ENCODE peak calls at places on chromosomes 4 and X, in eight cellular contexts. C is cardiac muscle cell, X is right atrium auricular region, A is cardiac fibroblast, L is esophagus squamous epithelium, U is spleen, E is testis, Y is stomach. V is an unnamed sample.

GRCh38 chrX:49102221-49102620 is 21.3 kb downstream of the GPKOW start:
- DNase-seq in C (no peak), X (no peak), A (no peak), L (no peak), U (no peak), E (no peak), Y (no peak), V (no peak)

GRCh38 chrX:119565110-119565663 is at the start of gene STEEP1:
- DNase-seq in C (peak), X (peak), A (peak), L (peak), U (peak), E (peak), Y (peak), V (peak)

GRCh38 chrX:75746891-75747639 is 38.0 kb downstream of the MAGEE2 start:
- DNase-seq in C (peak), X (no peak), A (peak), L (no peak), U (peak), E (peak), Y (peak), V (peak)

GRCh38 chrX:63050225-63050624 is 300.9 kb downstream of the SPIN4 start:
- DNase-seq in C (no peak), X (no peak), A (no peak), L (no peak), U (no peak), E (peak), Y (no peak), V (no peak)

GRCh38 chrX:22795680-22796079 is 204.1 kb upstream of the DDX53 start:
- DNase-seq in C (no peak), X (no peak), A (no peak), L (no peak), U (no peak), E (no peak), Y (no peak), V (no peak)

GRCh38 chr4:144574004-144574403 is 72.0 kb upstream of the HHIP start:
- DNase-seq in C (peak), X (no peak), A (no peak), L (no peak), U (no peak), E (no peak), Y (no peak), V (no peak)

GRCh38 chr4:25449270-25449669 is 72.2 kb downstream of the ANAPC4 start:
- DNase-seq in C (no peak), X (no peak), A (no peak), L (no peak), U (no peak), E (no peak), Y (no peak), V (no peak)

GRCh38 chr4:176276710-176277109 is 7.7 kb upstream of the ASB5 start:
- DNase-seq in C (no peak), X (no peak), A (no peak), L (no peak), U (no peak), E (no peak), Y (no peak), V (no peak)

GRCh38 chrX:11367609-11368430 is 74.6 kb downstream of the AMELX start:
- DNase-seq in C (no peak), X (no peak), A (peak), L (no peak), U (no peak), E (no peak), Y (no peak), V (peak)

GRCh38 chrX:149720021-149720689 is 8.3 kb downstream of the MAGEA11 start:
- DNase-seq in C (no peak), X (no peak), A (no peak), L (no peak), U (no peak), E (no peak), Y (no peak), V (no peak)

GRCh38 chr4:84498203-84499026 is 677 bp downstream of the NKX6-1 start:
- DNase-seq in C (peak), X (no peak), A (peak), L (no peak), U (no peak), E (no peak), Y (no peak), V (peak)

GRCh38 chr4:13704761-13705160 is 77.2 kb upstream of the BOD1L1 start:
- DNase-seq in C (no peak), X (no peak), A (no peak), L (no peak), U (no peak), E (no peak), Y (no peak), V (no peak)

GRCh38 chr4:2363951-2364653 is 54.3 kb downstream of the ZFYVE28 start:
- DNase-seq in C (no peak), X (no peak), A (no peak), L (no peak), U (no peak), E (no peak), Y (no peak), V (no peak)

GRCh38 chr4:89305712-89306437 is 1.7 kb downstream of the GPRIN3 start:
- DNase-seq in C (no peak), X (no peak), A (peak), L (no peak), U (no peak), E (no peak), Y (no peak), V (peak)

GRCh38 chrX:35406386-35406785 is 391.8 kb upstream of the MAGEB16 start:
- DNase-seq in C (no peak), X (no peak), A (no peak), L (no peak), U (no peak), E (no peak), Y (no peak), V (no peak)

GRCh38 chr4:123083612-123084011 is 161.2 kb upstream of the NUDT6 start:
- DNase-seq in C (no peak), X (no peak), A (no peak), L (no peak), U (no peak), E (no peak), Y (no peak), V (no peak)

GRCh38 chrX:38220024-38220935 is at the start of gene SRPX:
- DNase-seq in C (peak), X (peak), A (peak), L (no peak), U (peak), E (peak), Y (peak), V (peak)

GRCh38 chrX:68994135-68994882 is 165.5 kb downstream of the EFNB1 start:
- DNase-seq in C (no peak), X (no peak), A (no peak), L (no peak), U (no peak), E (no peak), Y (no peak), V (no peak)

GRCh38 chr4:184848510-184848909 is 22.7 kb upstream of the ACSL1 start:
- DNase-seq in C (no peak), X (no peak), A (no peak), L (no peak), U (no peak), E (no peak), Y (no peak), V (no peak)

DNA sequence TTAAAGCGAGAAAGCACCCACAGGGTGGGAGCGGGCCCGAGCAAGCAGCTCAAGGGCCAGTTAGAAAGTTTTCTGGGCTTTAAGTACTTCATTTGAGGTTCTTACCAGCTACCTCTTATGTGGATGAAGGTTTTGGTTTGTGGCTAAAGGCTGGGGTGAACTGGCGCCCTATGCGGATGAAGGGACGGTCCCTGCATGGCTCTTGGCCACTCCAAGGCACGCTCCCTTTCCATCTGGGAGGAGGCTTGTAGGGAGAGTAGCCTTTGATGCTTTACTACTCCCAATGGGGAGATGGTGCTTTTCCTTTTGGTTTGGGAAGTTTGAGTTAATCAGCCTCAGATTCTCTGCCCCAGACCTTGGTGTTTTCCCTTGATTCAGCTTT is 17.7 kb downstream of the MRFAP1 start:
- DNase-seq in C (no peak), X (no peak), A (no peak), L (no peak), U (no peak), E (peak), Y (no peak), V (no peak)
- H3K4me3 ChIP-seq in C (no peak), X (no peak), A (no peak), L (peak), U (peak), E (peak), Y (peak), V (no peak)

GRCh38 chrX:56800801-56801200 is 71.8 kb downstream of the NBDY start:
- DNase-seq in C (no peak), X (no peak), A (no peak), L (no peak), U (peak), E (no peak), Y (no peak), V (peak)
- TF ChIP-seq CTCF in C (no peak), X (no peak), A (no peak), L (no peak), U (peak), E (no peak), Y (no peak), V (no peak)

GRCh38 chrX:2931155-2931554 is 2.0 kb upstream of the ARSD start:
- DNase-seq in C (no peak), X (no peak), A (no peak), L (no peak), U (no peak), E (no peak), Y (no peak), V (no peak)

GRCh38 chrX:2926664-2927275 is 2.4 kb downstream of the ARSD start:
- DNase-seq in C (no peak), X (no peak), A (no peak), L (no peak), U (no peak), E (no peak), Y (no peak), V (no peak)

GRCh38 chrX:2931612-2932011 is 2.5 kb upstream of the ARSD start:
- DNase-seq in C (no peak), X (no peak), A (no peak), L (no peak), U (no peak), E (no peak), Y (no peak), V (no peak)

GRCh38 chrX:2928583-2929434 is at the start of gene ARSD:
- DNase-seq in C (peak), X (peak), A (peak), L (peak), U (peak), E (peak), Y (peak), V (peak)

DNA sequence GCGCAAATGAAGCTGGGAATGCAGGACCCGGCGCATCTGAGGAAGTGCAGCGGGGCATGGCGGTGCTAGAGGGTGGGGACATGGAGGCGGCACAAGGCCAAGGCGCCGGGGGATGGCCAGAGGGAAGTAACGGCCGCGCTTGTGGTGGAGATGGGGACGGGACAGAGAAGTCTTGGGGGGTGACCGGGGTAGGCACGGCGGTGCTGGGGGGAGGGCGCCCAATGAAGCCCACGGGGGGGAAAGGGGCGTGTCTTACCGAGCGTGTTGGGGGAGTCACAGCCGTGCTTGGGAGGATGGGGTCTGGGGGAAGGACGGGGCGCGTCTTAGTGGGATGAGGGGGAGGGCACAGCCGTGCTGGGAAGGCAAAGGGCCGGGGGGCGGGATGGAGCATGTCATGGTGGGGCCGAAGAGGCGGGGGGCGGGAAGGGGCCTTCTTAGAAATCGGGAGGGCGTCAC is 984 bp downstream of the ARSD start:
- DNase-seq in C (peak), X (peak), A (no peak), L (peak), U (peak), E (peak), Y (peak), V (no peak)
- H3K4me3 ChIP-seq in C (peak), X (peak), A (peak), L (peak), U (no peak), E (peak), Y (peak), V (peak)

DNA sequence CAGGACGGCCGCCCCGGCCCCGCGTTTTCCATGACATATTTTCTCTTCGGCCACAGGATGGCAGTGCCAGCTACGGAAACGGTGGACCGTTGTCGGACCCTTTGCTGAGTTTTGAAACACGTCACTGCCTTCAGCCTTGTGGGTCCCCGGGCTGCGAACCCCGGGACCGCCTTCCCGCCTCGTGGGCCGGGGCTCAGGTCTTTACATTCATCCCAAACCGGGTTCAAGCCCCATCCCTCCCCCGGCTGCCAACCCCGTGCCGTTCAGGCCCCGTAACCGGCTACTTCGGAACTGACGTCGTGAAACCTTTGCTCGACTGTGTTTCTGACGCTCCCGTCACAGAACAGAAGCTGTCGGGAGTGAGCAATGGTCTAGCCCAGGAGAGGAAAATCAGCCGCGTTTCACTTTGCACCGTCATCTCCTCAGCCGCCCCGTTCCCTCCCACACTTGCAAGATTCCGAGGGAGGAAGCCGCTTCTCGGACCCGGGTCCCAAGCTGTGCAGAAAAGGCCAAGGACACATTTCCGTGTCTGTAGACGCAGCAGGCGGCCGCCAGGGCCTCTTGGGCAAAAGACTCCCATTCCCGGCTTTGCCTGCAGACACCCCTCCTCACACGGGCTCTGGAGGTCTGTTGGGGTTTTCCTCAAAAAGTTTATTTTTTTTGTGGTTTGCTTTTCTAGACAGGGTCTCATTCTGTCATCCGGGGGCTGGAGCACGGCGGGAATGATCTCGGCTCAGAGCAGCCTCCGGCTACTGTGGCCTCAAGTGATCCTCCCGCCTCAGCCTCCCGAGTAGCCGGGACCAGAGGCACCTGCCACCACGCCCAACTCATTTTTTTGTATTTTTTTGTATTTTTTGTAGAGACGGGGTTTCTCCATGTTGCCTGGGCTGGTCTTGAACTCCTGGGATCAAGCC is 41.4 kb upstream of the PPP2R3B start:
- DNase-seq in C (peak), X (no peak), A (no peak), L (no peak), U (no peak), E (no peak), Y (no peak), V (peak)
- TF ChIP-seq CTCF in C (no peak), X (peak), A (no peak), L (no peak), U (no peak), E (no peak), Y (no peak), V (no peak)

DNA sequence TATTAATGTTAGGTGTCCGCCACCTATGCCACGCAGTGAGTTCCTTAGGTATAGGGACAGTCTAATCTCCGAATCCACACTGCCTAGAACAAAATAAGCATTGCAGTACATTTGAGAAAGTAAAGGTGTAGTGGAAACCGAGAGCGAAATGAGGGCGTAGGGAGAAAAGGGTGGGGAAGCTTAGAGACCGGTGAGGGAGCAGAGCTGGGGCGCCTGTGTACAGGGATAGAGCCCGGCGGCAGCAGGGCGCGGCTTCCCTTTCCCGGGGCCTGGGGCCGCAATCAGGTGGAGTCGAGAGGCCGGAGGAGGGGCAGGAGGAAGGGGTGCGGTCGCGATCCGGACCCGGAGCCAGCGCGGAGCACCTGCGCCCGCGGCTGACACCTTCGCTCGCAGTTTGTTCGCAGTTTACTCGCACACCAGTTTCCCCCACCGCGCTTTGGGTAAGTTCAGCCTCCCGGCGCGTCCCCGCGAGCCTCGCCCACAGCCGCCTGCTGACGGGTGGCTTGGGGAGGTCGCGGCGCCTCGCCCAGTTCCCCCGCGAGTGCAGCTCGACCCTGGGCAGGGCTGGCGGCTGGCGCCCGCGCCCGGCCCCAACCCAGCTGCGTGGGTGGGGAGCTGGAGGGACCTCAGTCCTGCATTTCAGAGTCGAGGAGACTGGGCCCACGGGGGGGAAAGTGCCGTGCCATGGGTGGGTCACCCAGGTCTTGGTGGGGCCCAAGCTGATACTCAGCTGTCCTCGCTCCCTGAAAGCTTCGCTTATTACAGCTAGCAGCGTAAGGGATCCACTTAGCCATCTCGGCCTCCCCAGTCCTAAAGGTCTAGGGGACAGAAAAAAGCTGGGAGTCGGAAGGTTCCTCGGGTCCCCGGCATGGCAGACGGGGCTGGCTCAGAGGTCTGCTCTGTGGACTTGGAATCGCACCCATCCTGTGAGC is at the start of gene ANXA3:
- DNase-seq in C (peak), X (no peak), A (no peak), L (no peak), U (peak), E (no peak), Y (peak), V (no peak)
- H3K4me3 ChIP-seq in C (peak), X (peak), A (peak), L (peak), U (peak), E (peak), Y (peak), V (peak)

V was measured in fibroblast of pulmonary artery.